ENCODE peak calls at places on chromosomes 1 and 21, in five cellular contexts. T is suprapubic skin, H is hippocampal formation, I is M059J, A is H7. X is an unnamed sample.

GRCh38 chr1:173853074-173853473 is 14.7 kb downstream of the GAS5 start:
- DNase-seq in A (peak; percentile 9), T (no peak), I (peak; percentile 71), H (no peak), X (no peak)

GRCh38 chr1:94865369-94865768 is 45.2 kb downstream of the SLC44A3 start:
- DNase-seq in H (no peak), T (no peak), I (peak; percentile 86), A (no peak), X (no peak)

GRCh38 chr1:158180741-158181576 is at the start of gene CD1D:
- DNase-seq in T (no peak), H (peak; percentile 14), A (peak; percentile 85), I (no peak), X (peak; percentile 60)

GRCh38 chr1:227937531-227938145 is 10.1 kb downstream of the WNT9A start:
- DNase-seq in A (peak; percentile 15), H (no peak), I (no peak), T (peak; percentile 51), X (no peak)

GRCh38 chr1:182080955-182081582 is 19.6 kb upstream of the ZNF648 start:
- DNase-seq in I (peak; percentile 40), A (peak; percentile 82), T (no peak), H (peak; percentile 29), X (peak; percentile 43)

GRCh38 chr1:228937851-228938247 is 202.6 kb downstream of the RHOU start:
- DNase-seq in T (no peak), I (peak; percentile 33), A (no peak), H (no peak), X (no peak)

GRCh38 chr1:41743361-41743760 is 175.4 kb downstream of the HIVEP3 start:
- DNase-seq in H (no peak), A (no peak), I (peak; percentile 38), T (no peak), X (no peak)

GRCh38 chr1:44643721-44644330 is 30.5 kb downstream of the TMEM53 start:
- DNase-seq in I (no peak), T (no peak), H (no peak), A (no peak), X (no peak)

GRCh38 chr1:181089017-181089776 is 697 bp downstream of the IER5 start:
- DNase-seq in A (peak; percentile 65), H (no peak), T (peak; percentile 75), I (no peak), X (peak; percentile 42)

GRCh38 chr1:30618335-30618747 is 105.0 kb downstream of the MATN1 start:
- DNase-seq in A (no peak), T (no peak), I (peak; percentile 66), H (no peak), X (no peak)

GRCh38 chr21:27677547-27677946 is 710.7 kb upstream of the ADAMTS5 start:
- DNase-seq in T (no peak), I (no peak), A (no peak), H (no peak), X (no peak)

GRCh38 chr1:66022904-66023620 is 230.4 kb downstream of the PDE4B start:
- DNase-seq in T (no peak), I (peak; percentile 6), A (peak; percentile 11), H (no peak), X (no peak)

GRCh38 chr1:37113285-37113684 is 79.0 kb upstream of the GRIK3 start:
- DNase-seq in A (no peak), I (no peak), H (no peak), T (no peak), X (no peak)

GRCh38 chr21:27759091-27759659 is 792.3 kb upstream of the ADAMTS5 start:
- DNase-seq in A (peak; percentile 2), I (peak; percentile 25), T (no peak), H (peak; percentile 14), X (no peak)

GRCh38 chr1:116966791-116967190 is 34.8 kb upstream of the CD101 start:
- DNase-seq in T (no peak), A (no peak), I (no peak), H (no peak), X (no peak)

GRCh38 chr1:23980725-23981063 is 567 bp upstream of the SRSF10 start:
- DNase-seq in H (no peak), I (peak; percentile 92), A (peak; percentile 52), T (peak; percentile 70), X (peak; percentile 45)

GRCh38 chr1:160665330-160666078 is 18.7 kb upstream of the SLAMF1 start:
- DNase-seq in H (no peak), A (no peak), I (no peak), T (no peak), X (no peak)

GRCh38 chr1:99996951-99997350 is 27.2 kb downstream of the SLC35A3 start:
- DNase-seq in T (no peak), I (no peak), H (no peak), A (no peak), X (no peak)

GRCh38 chr1:183403386-183403957 is 14.7 kb downstream of the NMNAT2 start:
- DNase-seq in T (no peak), I (no peak), A (peak; percentile 42), H (no peak), X (no peak)

GRCh38 chr1:89532866-89533265 is 8.2 kb downstream of the LRRC8B start:
- DNase-seq in H (no peak), T (no peak), I (no peak), A (no peak), X (no peak)

GRCh38 chr1:218207194-218207593 is 77.9 kb upstream of the RRP15 start:
- DNase-seq in T (no peak), I (peak; percentile 23), H (no peak), A (no peak), X (no peak)

GRCh38 chr1:2385606-2386280 is 5.6 kb downstream of the MORN1 start:
- DNase-seq in H (no peak), I (no peak), T (no peak), A (no peak), X (no peak)

GRCh38 chr1:247338723-247339270 is 7.1 kb upstream of the ZNF496 start:
- DNase-seq in I (peak; percentile 38), A (no peak), H (no peak), T (no peak), X (no peak)

GRCh38 chr21:35833388-35833787 is 226.9 kb downstream of the SETD4 start:
- DNase-seq in I (no peak), A (no peak), T (no peak), H (no peak), X (no peak)

X was measured in germinal center.